ENCODE peak calls at places on chromosomes 2 and 18, in eight cellular contexts. W, G, J, Z, A, U, V and P are unnamed samples.
A peak's percentile ranks its signal among the peaks of the same experiment; 100 is the strongest.

GRCh38 chr2:14722919-14723559 is 90.5 kb downstream of the LRATD1 start:
- DNase-seq in Z (no peak), A (no peak), G (no peak), W (no peak), U (no peak), V (no peak), J (no peak), P (no peak)

GRCh38 chr18:41752826-41753225 is 202.2 kb upstream of the PIK3C3 start:
- DNase-seq in V (no peak), U (no peak), G (no peak), Z (no peak), A (no peak), J (no peak), W (no peak), P (no peak)

GRCh38 chr18:61743775-61744531 is 148.9 kb downstream of the RNF152 start:
- DNase-seq in U (no peak), V (peak; percentile 37), G (no peak), A (no peak), J (no peak), W (no peak), Z (no peak), P (no peak)

GRCh38 chr18:44783371-44783770 is 102.7 kb downstream of the SETBP1 start:
- DNase-seq in U (no peak), V (no peak), J (no peak), A (no peak), G (no peak), Z (no peak), W (no peak), P (no peak)

GRCh38 chr18:64244571-64244970 is 95.7 kb upstream of the LINC00305 start:
- DNase-seq in J (no peak), U (no peak), G (no peak), Z (no peak), V (no peak), A (no peak), W (no peak), P (no peak)

GRCh38 chr2:83006991-83007390 is 1452.1 kb downstream of the SUCLG1 start:
- DNase-seq in G (no peak), Z (no peak), A (no peak), V (peak; percentile 19), W (no peak), U (no peak), J (no peak), P (no peak)

GRCh38 chr18:76450452-76450851 is 44.6 kb downstream of the ZNF516 start:
- DNase-seq in G (no peak), U (no peak), W (no peak), J (no peak), V (no peak), Z (no peak), A (no peak), P (no peak)

GRCh38 chr2:130302164-130302886 is 40.4 kb upstream of the IMP4 start:
- DNase-seq in Z (no peak), A (no peak), U (no peak), V (no peak), J (no peak), G (no peak), W (no peak), P (no peak)

GRCh38 chr2:3305431-3305830 is 72.2 kb downstream of the EIPR1 start:
- DNase-seq in U (no peak), Z (no peak), G (no peak), A (no peak), V (no peak), J (no peak), W (no peak), P (no peak)

GRCh38 chr18:43662657-43663056 is 385.4 kb upstream of the SYT4 start:
- DNase-seq in G (no peak), W (peak; percentile 80), V (peak; percentile 24), J (no peak), Z (no peak), U (no peak), A (no peak), P (no peak)

GRCh38 chr2:85584354-85584856 is at the start of gene VAMP5:
- DNase-seq in A (no peak), W (no peak), U (no peak), V (no peak), J (no peak), Z (no peak), G (no peak), P (peak; percentile 73)

GRCh38 chr2:181772777-181773176 is 92.5 kb upstream of the NEUROD1 start:
- DNase-seq in Z (no peak), A (no peak), J (no peak), V (no peak), W (no peak), U (no peak), G (no peak), P (no peak)

GRCh38 chr2:23624378-23624777 is 239.4 kb downstream of the KLHL29 start:
- DNase-seq in G (no peak), V (no peak), U (no peak), W (no peak), Z (no peak), J (peak; percentile 35), A (no peak), P (peak; percentile 55)

GRCh38 chr2:9739508-9739907 is 103.8 kb upstream of the TAF1B start:
- DNase-seq in Z (no peak), G (peak; percentile 25), V (no peak), W (no peak), J (no peak), A (no peak), U (peak; percentile 22), P (peak; percentile 41)

GRCh38 chr18:902179-902718 is 2.4 kb upstream of the ADCYAP1 start:
- DNase-seq in J (no peak), A (no peak), V (no peak), Z (no peak), G (no peak), W (no peak), U (no peak), P (no peak)

GRCh38 chr2:162125138-162125537 is 26.9 kb downstream of the GCG start:
- DNase-seq in U (no peak), V (no peak), G (no peak), A (no peak), Z (no peak), J (no peak), W (no peak), P (no peak)

GRCh38 chr2:165803123-165803760 is 9.2 kb upstream of the GALNT3 start:
- DNase-seq in W (peak; percentile 21), Z (no peak), V (no peak), A (no peak), G (no peak), U (no peak), J (no peak), P (no peak)

GRCh38 chr2:33531345-33532059 is 55.1 kb downstream of the RASGRP3 start:
- DNase-seq in V (no peak), U (no peak), A (no peak), W (no peak), Z (no peak), J (no peak), G (no peak), P (peak; percentile 36)

GRCh38 chr18:11862468-11863137 is 11.4 kb downstream of the CHMP1B start:
- DNase-seq in G (no peak), A (no peak), W (no peak), U (no peak), J (no peak), Z (no peak), V (no peak), P (no peak)

GRCh38 chr2:32832821-32833220 is 113.9 kb upstream of the LTBP1 start:
- DNase-seq in V (no peak), J (no peak), Z (no peak), A (no peak), U (no peak), W (peak; percentile 36), G (no peak), P (no peak)

GRCh38 chr2:149357058-149357457 is 26.7 kb downstream of the LYPD6 start:
- DNase-seq in U (no peak), J (no peak), W (no peak), Z (no peak), G (no peak), V (no peak), A (no peak), P (no peak)

GRCh38 chr2:40103590-40103989 is 324.5 kb upstream of the THUMPD2 start:
- DNase-seq in W (peak; percentile 81), Z (no peak), U (no peak), A (no peak), V (peak; percentile 64), G (no peak), J (no peak), P (no peak)